ENCODE peak calls at places on chromosomes 13 and 19, in nine cellular contexts. R is NCI-H526, X is astrocyte of the hippocampus, V is NCI-H1930, J is ovary, U is endodermal cell, Q is endothelial cell, I is cerebellar nuclear complex, S is ACHN. D is an unnamed sample.

GRCh38 chr19:19549804-19550453 is 11.9 kb downstream of the CILP2 start:
- DNase-seq in X (no peak), U (no peak), I (no peak), V (no peak), S (no peak), Q (no peak), R (no peak), J (no peak), D (no peak)

GRCh38 chr19:42197375-42197817 is 20.1 kb downstream of the DEDD2 start:
- DNase-seq in J (no peak), R (no peak), I (no peak), V (no peak), S (no peak), Q (no peak), X (no peak), U (peak; percentile 66), D (peak; percentile 81)

GRCh38 chr19:38861368-38861767 is 11.6 kb upstream of the HNRNPL start:
- DNase-seq in U (no peak), I (no peak), V (no peak), J (no peak), R (no peak), S (no peak), Q (no peak), X (no peak), D (no peak)

GRCh38 chr13:26305676-26306075 is 51.7 kb downstream of the CDK8 start:
- DNase-seq in I (no peak), U (no peak), X (no peak), Q (no peak), J (no peak), S (no peak), R (no peak), V (no peak), D (no peak)

GRCh38 chr13:48403929-48404328 is 9.0 kb downstream of the LPAR6 start:
- DNase-seq in S (no peak), V (no peak), J (no peak), X (no peak), R (no peak), I (no peak), U (no peak), Q (no peak), D (no peak)

GRCh38 chr13:98874029-98874397 is 103.9 kb downstream of the DOCK9 start:
- DNase-seq in U (no peak), V (no peak), J (no peak), R (no peak), I (no peak), X (peak; percentile 21), S (no peak), Q (no peak), D (no peak)

GRCh38 chr13:114044486-114044885 is 70.6 kb upstream of the C13orf46 start:
- DNase-seq in X (no peak), Q (no peak), R (no peak), S (no peak), V (no peak), I (no peak), J (no peak), U (no peak), D (no peak)

GRCh38 chr19:1312732-1313694 is 27.3 kb downstream of the EFNA2 start:
- DNase-seq in R (no peak), I (no peak), S (peak; percentile 87), J (peak; percentile 26), X (peak; percentile 87), Q (no peak), V (no peak), U (peak; percentile 78), D (peak; percentile 85)

GRCh38 chr19:42528354-42529247 is at the start of gene CEACAM1:
- DNase-seq in Q (peak; percentile 49), U (no peak), R (peak; percentile 27), X (no peak), I (no peak), V (no peak), S (peak; percentile 8), J (no peak), D (no peak)

GRCh38 chr13:25744176-25744575 is 307.6 kb downstream of the SHISA2 start:
- DNase-seq in Q (no peak), X (no peak), J (no peak), S (no peak), U (no peak), V (no peak), R (no peak), I (no peak), D (no peak)

GRCh38 chr13:33250594-33250993 is 35.0 kb downstream of the STARD13 start:
- DNase-seq in J (no peak), S (no peak), Q (no peak), R (no peak), U (no peak), V (no peak), X (no peak), I (no peak), D (no peak)

GRCh38 chr19:674282-675151 is 1.7 kb upstream of the FSTL3 start:
- DNase-seq in I (no peak), S (no peak), V (no peak), R (no peak), Q (no peak), X (no peak), J (peak; percentile 67), U (no peak), D (peak; percentile 54)

GRCh38 chr13:106593131-106593530 is 25.2 kb upstream of the ARGLU1 start:
- DNase-seq in X (no peak), S (no peak), U (no peak), I (no peak), V (no peak), Q (no peak), J (no peak), R (no peak), D (no peak)

GRCh38 chr13:44668707-44669106 is 92.6 kb upstream of the TSC22D1 start:
- DNase-seq in J (no peak), U (no peak), V (no peak), X (peak; percentile 71), Q (no peak), I (no peak), S (no peak), R (no peak), D (no peak)

GRCh38 chr13:107713314-107713713 is 502.0 kb downstream of the LIG4 start:
- DNase-seq in J (no peak), I (no peak), X (no peak), R (no peak), U (no peak), V (no peak), Q (no peak), S (no peak), D (no peak)

GRCh38 chr13:27853345-27853744 is 61.1 kb downstream of the GSX1 start:
- DNase-seq in U (no peak), V (no peak), I (no peak), S (no peak), J (no peak), Q (no peak), X (no peak), R (no peak), D (no peak)

GRCh38 chr13:99191900-99192399 is 8.7 kb upstream of the UBAC2 start:
- DNase-seq in Q (no peak), R (no peak), U (no peak), X (no peak), S (no peak), I (no peak), V (no peak), J (no peak), D (no peak)

GRCh38 chr19:8580710-8581281 is 3.6 kb upstream of the MYO1F start:
- DNase-seq in Q (peak; percentile 89), J (peak; percentile 85), U (peak; percentile 96), S (peak; percentile 54), R (no peak), X (peak; percentile 83), I (no peak), V (peak; percentile 68), D (peak; percentile 95)

GRCh38 chr19:575527-576506 is 3.4 kb downstream of the BSG start:
- DNase-seq in U (peak; percentile 55), R (no peak), I (no peak), J (peak; percentile 68), S (peak; percentile 27), X (peak; percentile 73), V (no peak), Q (no peak), D (no peak)

GRCh38 chr13:50365300-50365682 is 350.0 kb downstream of the KCNRG start:
- DNase-seq in X (no peak), V (no peak), U (no peak), J (no peak), I (no peak), S (no peak), R (no peak), Q (no peak), D (no peak)

GRCh38 chr13:21831654-21832324 is 160.9 kb downstream of the FGF9 start:
- DNase-seq in X (no peak), R (no peak), I (no peak), U (no peak), V (no peak), J (no peak), S (no peak), Q (no peak), D (no peak)

GRCh38 chr19:30479657-30480056 is 107.5 kb downstream of the ZNF536 start:
- DNase-seq in Q (no peak), S (no peak), V (no peak), X (no peak), I (no peak), U (no peak), R (no peak), J (no peak), D (no peak)

GRCh38 chr13:43363156-43363918 is 340.0 kb downstream of the DNAJC15 start:
- DNase-seq in V (no peak), I (no peak), R (no peak), U (no peak), S (no peak), Q (no peak), J (no peak), X (peak; percentile 60), D (no peak)

GRCh38 chr13:50866817-50867640 is 23.5 kb upstream of the DLEU7 start:
- DNase-seq in X (peak; percentile 33), Q (no peak), J (no peak), S (no peak), R (no peak), U (no peak), V (no peak), I (no peak), D (no peak)

GRCh38 chr19:44767295-44768180 is 10.2 kb upstream of the CBLC start:
- DNase-seq in S (no peak), Q (no peak), X (no peak), I (no peak), U (no peak), J (no peak), R (no peak), V (no peak), D (no peak)

GRCh38 chr19:3556423-3556977 is 886 bp downstream of the MFSD12 start:
- DNase-seq in Q (no peak), V (no peak), X (no peak), J (no peak), R (no peak), I (no peak), U (peak; percentile 47), S (no peak), D (no peak)

GRCh38 chr19:46718934-46719551 is 2.1 kb upstream of the PRKD2 start:
- DNase-seq in R (no peak), I (no peak), S (no peak), V (no peak), J (no peak), U (peak; percentile 39), Q (no peak), X (no peak), D (peak; percentile 53)

GRCh38 chr13:27006519-27007161 is 165.0 kb downstream of the USP12 start:
- DNase-seq in U (peak; percentile 77), J (no peak), Q (no peak), S (peak; percentile 28), X (peak; percentile 61), R (peak; percentile 76), V (no peak), I (no peak), D (peak; percentile 74)

GRCh38 chr19:40090256-40091204 is at the start of gene ZNF780A:
- DNase-seq in X (peak; percentile 83), R (peak; percentile 68), S (peak; percentile 70), J (peak; percentile 70), U (peak; percentile 95), I (no peak), V (peak; percentile 81), Q (peak; percentile 80), D (peak; percentile 77)

GRCh38 chr19:42185281-42185680 is 32.2 kb downstream of the DEDD2 start:
- DNase-seq in X (no peak), U (no peak), V (no peak), S (no peak), I (no peak), Q (no peak), J (no peak), R (no peak), D (no peak)